ENCODE peak calls at places on chromosomes 7 and 10, in four cellular contexts. One of them, this sample, is unnamed.

GRCh38 chr7:112182749-112183148 is 23.4 kb downstream of the DOCK4 start:
- DNase-seq in WTC11: no peak
- DNase-seq in NCI-H82: no peak
- DNase-seq in activated CD4-positive, alpha-beta T cell treated with anti-CD3 and anti-CD28 coated beads, Interleukin-2, amount 50 U/mL, for 1 hour: no peak
- DNase-seq in this sample: no peak

GRCh38 chr7:106216517-106217088 is 68.2 kb downstream of the NAMPT start:
- DNase-seq in WTC11: no peak
- DNase-seq in activated CD4-positive, alpha-beta T cell treated with anti-CD3 and anti-CD28 coated beads, Interleukin-2, amount 50 U/mL, for 1 hour: no peak
- DNase-seq in NCI-H82: no peak
- DNase-seq in this sample: no peak

GRCh38 chr7:129115676-129116075 is 28.8 kb upstream of the TSPAN33 start:
- DNase-seq in activated CD4-positive, alpha-beta T cell treated with anti-CD3 and anti-CD28 coated beads, Interleukin-2, amount 50 U/mL, for 1 hour: no peak
- DNase-seq in WTC11: no peak
- DNase-seq in NCI-H82: no peak
- DNase-seq in this sample: no peak

GRCh38 chr10:71338728-71339495 is 19.9 kb downstream of the SLC29A3 start:
- DNase-seq in activated CD4-positive, alpha-beta T cell treated with anti-CD3 and anti-CD28 coated beads, Interleukin-2, amount 50 U/mL, for 1 hour: no peak
- DNase-seq in NCI-H82: no peak
- DNase-seq in WTC11: no peak
- DNase-seq in this sample: no peak

GRCh38 chr7:66894463-66895080 is 26.5 kb upstream of the TMEM248 start:
- DNase-seq in NCI-H82: no peak
- DNase-seq in activated CD4-positive, alpha-beta T cell treated with anti-CD3 and anti-CD28 coated beads, Interleukin-2, amount 50 U/mL, for 1 hour: no peak
- DNase-seq in WTC11: peak
- DNase-seq in this sample: peak

GRCh38 chr10:70296406-70296899 is 12.6 kb upstream of the NPFFR1 start:
- DNase-seq in activated CD4-positive, alpha-beta T cell treated with anti-CD3 and anti-CD28 coated beads, Interleukin-2, amount 50 U/mL, for 1 hour: no peak
- DNase-seq in WTC11: no peak
- DNase-seq in NCI-H82: peak
- DNase-seq in this sample: no peak

GRCh38 chr10:70053896-70054641 is 1.4 kb downstream of the MACROH2A2 start:
- DNase-seq in WTC11: peak
- DNase-seq in NCI-H82: no peak
- DNase-seq in activated CD4-positive, alpha-beta T cell treated with anti-CD3 and anti-CD28 coated beads, Interleukin-2, amount 50 U/mL, for 1 hour: no peak
- DNase-seq in this sample: no peak

GRCh38 chr7:101258243-101258731 is 13.4 kb upstream of the FIS1 start:
- DNase-seq in WTC11: no peak
- DNase-seq in activated CD4-positive, alpha-beta T cell treated with anti-CD3 and anti-CD28 coated beads, Interleukin-2, amount 50 U/mL, for 1 hour: no peak
- DNase-seq in NCI-H82: no peak
- DNase-seq in this sample: no peak

GRCh38 chr10:47312663-47312995 is 9.6 kb upstream of the GDF2 start:
- DNase-seq in WTC11: no peak
- DNase-seq in NCI-H82: no peak
- DNase-seq in activated CD4-positive, alpha-beta T cell treated with anti-CD3 and anti-CD28 coated beads, Interleukin-2, amount 50 U/mL, for 1 hour: no peak
- DNase-seq in this sample: no peak

GRCh38 chr10:101997803-101998202 is 58.2 kb downstream of the ARMH3 start:
- DNase-seq in WTC11: no peak
- DNase-seq in NCI-H82: no peak
- DNase-seq in activated CD4-positive, alpha-beta T cell treated with anti-CD3 and anti-CD28 coated beads, Interleukin-2, amount 50 U/mL, for 1 hour: no peak
- DNase-seq in this sample: no peak

GRCh38 chr7:107180378-107180777 is 11.6 kb downstream of the HBP1 start:
- DNase-seq in WTC11: no peak
- DNase-seq in activated CD4-positive, alpha-beta T cell treated with anti-CD3 and anti-CD28 coated beads, Interleukin-2, amount 50 U/mL, for 1 hour: peak
- DNase-seq in NCI-H82: no peak
- DNase-seq in this sample: no peak

GRCh38 chr7:727104-727805 is at the start of gene PRKAR1B:
- DNase-seq in NCI-H82: peak
- DNase-seq in activated CD4-positive, alpha-beta T cell treated with anti-CD3 and anti-CD28 coated beads, Interleukin-2, amount 50 U/mL, for 1 hour: peak
- DNase-seq in WTC11: peak
- DNase-seq in this sample: peak

GRCh38 chr7:46133076-46133475 is 212.0 kb upstream of the IGFBP3 start:
- DNase-seq in activated CD4-positive, alpha-beta T cell treated with anti-CD3 and anti-CD28 coated beads, Interleukin-2, amount 50 U/mL, for 1 hour: no peak
- DNase-seq in NCI-H82: no peak
- DNase-seq in WTC11: no peak
- DNase-seq in this sample: no peak

GRCh38 chr7:8051998-8052397 is 83.4 kb downstream of the GLCCI1 start:
- DNase-seq in WTC11: no peak
- DNase-seq in activated CD4-positive, alpha-beta T cell treated with anti-CD3 and anti-CD28 coated beads, Interleukin-2, amount 50 U/mL, for 1 hour: no peak
- DNase-seq in NCI-H82: no peak
- DNase-seq in this sample: no peak

GRCh38 chr10:60147025-60147424 is 240.7 kb upstream of the CCDC6 start:
- DNase-seq in NCI-H82: no peak
- DNase-seq in WTC11: no peak
- DNase-seq in activated CD4-positive, alpha-beta T cell treated with anti-CD3 and anti-CD28 coated beads, Interleukin-2, amount 50 U/mL, for 1 hour: no peak
- DNase-seq in this sample: no peak

GRCh38 chr10:46547881-46548780 is 8.3 kb downstream of the GPRIN2 start:
- DNase-seq in activated CD4-positive, alpha-beta T cell treated with anti-CD3 and anti-CD28 coated beads, Interleukin-2, amount 50 U/mL, for 1 hour: no peak
- DNase-seq in WTC11: peak
- DNase-seq in NCI-H82: no peak
- DNase-seq in this sample: peak

GRCh38 chr7:137343483-137343841 is at the start of gene PTN:
- DNase-seq in activated CD4-positive, alpha-beta T cell treated with anti-CD3 and anti-CD28 coated beads, Interleukin-2, amount 50 U/mL, for 1 hour: no peak
- DNase-seq in NCI-H82: peak
- DNase-seq in WTC11: peak
- DNase-seq in this sample: no peak

GRCh38 chr10:69876931-69877330 is 75.2 kb downstream of the COL13A1 start:
- DNase-seq in WTC11: no peak
- DNase-seq in NCI-H82: no peak
- DNase-seq in activated CD4-positive, alpha-beta T cell treated with anti-CD3 and anti-CD28 coated beads, Interleukin-2, amount 50 U/mL, for 1 hour: no peak
- DNase-seq in this sample: no peak

GRCh38 chr7:101631224-101631714 is 2.2 kb upstream of the MYL10 start:
- DNase-seq in NCI-H82: no peak
- DNase-seq in WTC11: no peak
- DNase-seq in activated CD4-positive, alpha-beta T cell treated with anti-CD3 and anti-CD28 coated beads, Interleukin-2, amount 50 U/mL, for 1 hour: no peak
- DNase-seq in this sample: no peak

GRCh38 chr7:94513565-94513860 is 3.9 kb downstream of the CASD1 start:
- DNase-seq in NCI-H82: no peak
- DNase-seq in WTC11: no peak
- DNase-seq in activated CD4-positive, alpha-beta T cell treated with anti-CD3 and anti-CD28 coated beads, Interleukin-2, amount 50 U/mL, for 1 hour: no peak
- DNase-seq in this sample: no peak

This sample was measured in DND-41.